ENCODE peak calls at places on chromosome 20, in seven cellular contexts. One of them, this sample, is unnamed.

GRCh38 chr20:24341781-24342180 is 127.6 kb upstream of the SYNDIG1 start:
- DNase-seq in Panc1: no peak
- DNase-seq in progenitor cell of endocrine pancreas: no peak
- DNase-seq in foreskin fibroblast: peak
- DNase-seq in SW480: no peak
- DNase-seq in posterior cingulate gyrus: no peak
- DNase-seq in GM23248: no peak
- DNase-seq in this sample: no peak

GRCh38 chr20:45445805-45446562 is 23.6 kb upstream of the WFDC2 start:
- DNase-seq in Panc1: peak
- DNase-seq in progenitor cell of endocrine pancreas: peak
- DNase-seq in foreskin fibroblast: peak
- DNase-seq in SW480: peak
- DNase-seq in posterior cingulate gyrus: no peak
- DNase-seq in GM23248: peak
- DNase-seq in this sample: peak

GRCh38 chr20:23145281-23145700 is 59.2 kb upstream of the CD93 start:
- DNase-seq in Panc1: no peak
- DNase-seq in progenitor cell of endocrine pancreas: no peak
- DNase-seq in foreskin fibroblast: peak
- DNase-seq in SW480: no peak
- DNase-seq in posterior cingulate gyrus: no peak
- DNase-seq in GM23248: peak
- DNase-seq in this sample: no peak

GRCh38 chr20:3808141-3808479 is 12.0 kb downstream of the CDC25B start:
- DNase-seq in Panc1: peak
- DNase-seq in progenitor cell of endocrine pancreas: no peak
- DNase-seq in foreskin fibroblast: peak
- DNase-seq in SW480: peak
- DNase-seq in posterior cingulate gyrus: no peak
- DNase-seq in GM23248: peak
- DNase-seq in this sample: peak

GRCh38 chr20:1524004-1524403 is 32.8 kb upstream of the SIRPB2 start:
- DNase-seq in Panc1: no peak
- DNase-seq in progenitor cell of endocrine pancreas: no peak
- DNase-seq in foreskin fibroblast: no peak
- DNase-seq in SW480: no peak
- DNase-seq in posterior cingulate gyrus: no peak
- DNase-seq in GM23248: no peak
- DNase-seq in this sample: peak

GRCh38 chr20:62732766-62733165 is 24.1 kb downstream of the NTSR1 start:
- DNase-seq in Panc1: no peak
- DNase-seq in progenitor cell of endocrine pancreas: no peak
- DNase-seq in foreskin fibroblast: no peak
- DNase-seq in SW480: no peak
- DNase-seq in posterior cingulate gyrus: no peak
- DNase-seq in GM23248: no peak
- DNase-seq in this sample: no peak

GRCh38 chr20:63072231-63072791 is 65.5 kb upstream of the BHLHE23 start:
- DNase-seq in Panc1: no peak
- DNase-seq in progenitor cell of endocrine pancreas: no peak
- DNase-seq in foreskin fibroblast: no peak
- DNase-seq in SW480: no peak
- DNase-seq in posterior cingulate gyrus: peak
- DNase-seq in GM23248: no peak
- DNase-seq in this sample: no peak

GRCh38 chr20:24066075-24066700 is 77.6 kb upstream of the GGTLC1 start:
- DNase-seq in Panc1: no peak
- DNase-seq in progenitor cell of endocrine pancreas: no peak
- DNase-seq in foreskin fibroblast: no peak
- DNase-seq in SW480: no peak
- DNase-seq in posterior cingulate gyrus: no peak
- DNase-seq in GM23248: no peak
- DNase-seq in this sample: no peak

GRCh38 chr20:64080813-64081619 is 1.1 kb downstream of the OPRL1 start:
- DNase-seq in Panc1: no peak
- DNase-seq in progenitor cell of endocrine pancreas: no peak
- DNase-seq in foreskin fibroblast: no peak
- DNase-seq in SW480: no peak
- DNase-seq in posterior cingulate gyrus: no peak
- DNase-seq in GM23248: no peak
- DNase-seq in this sample: no peak

GRCh38 chr20:38423541-38423940 is 11.6 kb downstream of the SNHG17 start:
- DNase-seq in Panc1: no peak
- DNase-seq in progenitor cell of endocrine pancreas: no peak
- DNase-seq in foreskin fibroblast: no peak
- DNase-seq in SW480: no peak
- DNase-seq in posterior cingulate gyrus: no peak
- DNase-seq in GM23248: no peak
- DNase-seq in this sample: no peak